ENCODE peak calls at places on chromosomes 16 and 17, in five cellular contexts. A is right atrium auricular region, Q is GM13976, E is A549, Z is AG10803. D is an unnamed sample.

GRCh38 chr17:82380860-82381702 is 9.5 kb downstream of the UTS2R start:
- DNase-seq in A (no peak), Q (no peak), E (no peak), Z (peak), D (no peak)

GRCh38 chr16:53948734-53949430 is 244.9 kb downstream of the FTO start:
- DNase-seq in A (no peak), Q (no peak), E (no peak), Z (no peak), D (no peak)

GRCh38 chr17:33967608-33968349 is 287.3 kb upstream of the CCL2 start:
- DNase-seq in A (no peak), Q (no peak), E (no peak), Z (no peak), D (no peak)

GRCh38 chr17:36505171-36505570 is 18.7 kb downstream of the ZNHIT3 start:
- DNase-seq in A (no peak), Q (no peak), E (no peak), Z (no peak), D (no peak)

GRCh38 chr16:56357291-56357764 is 68.0 kb downstream of the AMFR start:
- DNase-seq in A (peak), Q (peak), E (no peak), Z (peak), D (no peak)

GRCh38 chr16:87409153-87409552 is 17.0 kb downstream of the MAP1LC3B start:
- DNase-seq in A (no peak), Q (no peak), E (no peak), Z (no peak), D (no peak)

GRCh38 chr17:68238894-68239293 is 8.9 kb upstream of the AMZ2 start:
- DNase-seq in A (no peak), Q (no peak), E (no peak), Z (no peak), D (no peak)

GRCh38 chr17:31390748-31391495 is 553 bp upstream of the RAB11FIP4 start:
- DNase-seq in A (peak), Q (no peak), E (no peak), Z (no peak), D (no peak)

GRCh38 chr17:1203111-1203966 is 23.6 kb upstream of the ABR start:
- DNase-seq in A (no peak), Q (peak), E (peak), Z (peak), D (peak)

GRCh38 chr16:84502075-84502474 is 2.4 kb downstream of the MEAK7 start:
- DNase-seq in A (no peak), Q (no peak), E (no peak), Z (no peak), D (no peak)

GRCh38 chr17:74519951-74520553 is 11.2 kb downstream of the CD300LB start:
- DNase-seq in A (peak), Q (no peak), E (no peak), Z (no peak), D (no peak)

GRCh38 chr16:1175566-1176279 is 22.8 kb downstream of the CACNA1H start:
- DNase-seq in A (no peak), Q (no peak), E (no peak), Z (no peak), D (peak)

D was measured in Daoy.